ENCODE peak calls at places on chromosomes 4 and X, in four cellular contexts. M is fibroblast of pulmonary artery, Z is fibroblast of gingiva, L is trophoblast cell. B is an unnamed sample.
A peak's percentile ranks its signal among the peaks of the same experiment; 100 is the strongest.

GRCh38 chr4:186701273-186701672 is 22.4 kb downstream of the FAT1 start:
- DNase-seq in M (peak; percentile 85), Z (peak; percentile 40), L (no peak), B (no peak)

GRCh38 chr4:101853028-101853427 is 62.5 kb downstream of the BANK1 start:
- DNase-seq in M (no peak), L (no peak), Z (no peak), B (no peak)

GRCh38 chrX:134191276-134191675 is 45.7 kb upstream of the CCDC160 start:
- DNase-seq in M (no peak), Z (peak; percentile 10), L (no peak), B (no peak)

GRCh38 chr4:77095101-77095826 is 19.5 kb upstream of the CCNI start:
- DNase-seq in Z (peak; percentile 30), M (peak; percentile 67), L (peak; percentile 57), B (no peak)

GRCh38 chrX:34638116-34638515 is 19.0 kb downstream of the TMEM47 start:
- DNase-seq in Z (peak; percentile 30), M (peak; percentile 66), L (peak; percentile 44), B (no peak)

GRCh38 chr4:76634239-76634638 is 199.2 kb downstream of the SHROOM3 start:
- DNase-seq in L (peak; percentile 88), M (peak; percentile 60), Z (peak; percentile 79), B (no peak)

GRCh38 chr4:144831971-144832370 is 186.0 kb downstream of the HHIP start:
- DNase-seq in L (no peak), M (peak; percentile 25), Z (no peak), B (no peak)

GRCh38 chr4:18937746-18938145 is 916.2 kb upstream of the LCORL start:
- DNase-seq in M (no peak), Z (no peak), L (peak; percentile 24), B (no peak)

GRCh38 chrX:71128166-71128833 is 9.9 kb downstream of the MED12 start:
- DNase-seq in M (peak; percentile 16), Z (peak; percentile 7), L (peak; percentile 29), B (no peak)

GRCh38 chr4:176646311-176646710 is 146.4 kb downstream of the VEGFC start:
- DNase-seq in L (no peak), M (no peak), Z (no peak), B (no peak)

GRCh38 chr4:1036095-1036494 is 24.7 kb downstream of the FGFRL1 start:
- DNase-seq in L (no peak), Z (no peak), M (no peak), B (no peak)